ENCODE peak calls at places on chromosomes 5 and 9, in ten cellular contexts. P is right lobe of liver, C is Peyer's patch, K is suprapubic skin, G is body of pancreas, V is HCT116, X is vagina, Q is tibial nerve, F is uterus, D is HepG2. M is an unnamed sample.

GRCh38 chr9:85713897-85714296 is 27.9 kb downstream of the AGTPBP1 start:
- DNase-seq in K (no peak), V (no peak), X (no peak), F (no peak), P (no peak), G (no peak), Q (no peak), D (no peak), C (no peak), M (no peak)

GRCh38 chr5:118611332-118611945 is 376.9 kb downstream of the DTWD2 start:
- DNase-seq in G (no peak), V (peak), X (no peak), C (no peak), F (no peak), Q (no peak), K (no peak), D (peak), P (peak), M (no peak)

GRCh38 chr5:133260715-133261114 is 208.9 kb downstream of the HSPA4 start:
- DNase-seq in F (no peak), D (no peak), X (no peak), K (no peak), G (no peak), P (no peak), V (no peak), C (no peak), Q (no peak), M (no peak)

GRCh38 chr5:9046756-9047481 is 499.0 kb downstream of the SEMA5A start:
- DNase-seq in C (no peak), G (no peak), Q (no peak), D (no peak), V (no peak), X (no peak), P (no peak), F (no peak), K (no peak), M (no peak)

GRCh38 chr9:27654629-27655285 is 81.5 kb upstream of the C9orf72 start:
- DNase-seq in Q (no peak), K (no peak), P (peak), C (no peak), D (no peak), V (no peak), X (no peak), G (peak), F (no peak), M (no peak)

GRCh38 chr5:10333154-10334006 is 20.1 kb upstream of the MARCHF6 start:
- DNase-seq in D (no peak), Q (no peak), F (peak), C (peak), G (peak), P (peak), X (no peak), K (no peak), V (no peak), M (peak)

GRCh38 chr9:18569941-18570630 is 96.1 kb downstream of the ADAMTSL1 start:
- DNase-seq in Q (no peak), V (no peak), X (no peak), D (no peak), C (no peak), G (no peak), K (no peak), F (no peak), P (no peak), M (no peak)

GRCh38 chr9:85392270-85392669 is 349.5 kb downstream of the AGTPBP1 start:
- DNase-seq in F (no peak), X (no peak), K (no peak), C (no peak), D (no peak), P (no peak), V (no peak), Q (no peak), G (no peak), M (no peak)

GRCh38 chr5:175464414-175465233 is 13.7 kb upstream of the SFXN1 start:
- DNase-seq in V (peak), P (peak), Q (peak), X (no peak), G (peak), C (peak), D (peak), K (no peak), F (no peak), M (no peak)

GRCh38 chr5:175460126-175460525 is 16.1 kb upstream of the DRD1 start:
- DNase-seq in P (no peak), G (no peak), D (no peak), C (no peak), Q (no peak), K (no peak), V (no peak), F (no peak), X (no peak), M (no peak)

GRCh38 chr5:175460560-175460959 is 16.6 kb upstream of the DRD1 start:
- DNase-seq in G (no peak), P (no peak), K (no peak), D (no peak), C (no peak), Q (no peak), V (no peak), X (no peak), F (no peak), M (no peak)

GRCh38 chr5:175457466-175457865 is 13.5 kb upstream of the DRD1 start:
- DNase-seq in P (no peak), D (no peak), Q (no peak), G (no peak), K (no peak), F (no peak), C (no peak), V (no peak), X (no peak), M (no peak)

DNA sequence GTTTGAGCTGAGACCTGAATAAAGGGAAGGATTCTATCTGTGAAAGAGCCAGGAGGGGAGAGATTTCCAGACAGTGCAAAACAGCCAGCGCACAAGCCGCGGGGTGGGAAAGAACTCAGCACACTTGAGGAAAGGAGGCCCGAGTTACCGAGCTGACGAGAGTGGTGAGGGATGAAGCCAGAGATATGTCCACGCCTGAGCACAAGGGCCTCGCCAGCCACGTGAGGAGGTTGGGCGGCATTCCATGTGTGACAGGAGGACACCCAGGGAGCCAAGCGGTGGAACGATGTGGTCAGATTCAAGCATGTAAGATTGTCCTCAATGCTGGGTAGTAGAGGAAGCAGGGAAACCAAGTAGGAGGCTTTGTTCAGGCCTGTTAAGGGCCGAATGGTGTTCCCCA is 17.0 kb upstream of the SFXN1 start:
- DNase-seq in D (no peak), X (no peak), G (no peak), Q (no peak), V (no peak), P (no peak), C (no peak), F (no peak), K (no peak), M (no peak)
- H3K4me3 ChIP-seq in D (no peak), X (no peak), G (no peak), Q (no peak), V (no peak), P (no peak), C (no peak), F (no peak), K (no peak), M (no peak)

GRCh38 chr5:77881528-77881927 is 105.4 kb upstream of the TBCA start:
- DNase-seq in K (no peak), D (no peak), F (no peak), Q (no peak), V (no peak), P (no peak), X (peak), C (no peak), G (no peak), M (no peak)
- TF ChIP-seq POLR2A in K (no peak), D (no peak), F (no peak), Q (no peak), V (no peak), P (no peak), X (no peak), C (no peak), G (no peak), M (no peak)

DNA sequence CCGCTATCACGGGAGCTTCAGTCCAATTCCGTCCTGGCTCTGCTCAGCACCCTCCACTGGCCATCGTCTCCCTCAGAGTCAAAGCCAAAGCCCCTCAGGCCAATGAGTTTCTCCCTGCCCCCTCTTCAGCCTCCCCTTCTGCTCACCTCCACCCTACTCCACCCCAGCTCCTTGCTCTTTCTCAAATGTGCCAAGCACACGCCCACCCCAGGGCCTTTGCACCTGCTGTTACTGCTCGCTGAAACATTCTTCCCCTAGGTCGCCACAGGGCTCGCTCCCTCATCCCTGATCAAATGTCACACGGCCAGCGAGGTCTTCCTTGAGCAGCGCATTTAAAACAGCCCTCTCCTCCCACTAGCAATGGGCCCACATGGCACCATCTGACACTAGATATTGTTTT is 6.3 kb upstream of the ENG start:
- DNase-seq in D (no peak), G (no peak), Q (no peak), P (no peak), X (no peak), K (no peak), C (no peak), V (no peak), F (no peak), M (no peak)
- TF ChIP-seq CTCF in D (no peak), G (no peak), Q (no peak), P (no peak), X (no peak), K (no peak), C (no peak), V (no peak), F (no peak), M (no peak)

GRCh38 chr5:168198359-168198758 is 93.1 kb upstream of the WWC1 start:
- DNase-seq in V (no peak), C (no peak), Q (no peak), G (no peak), K (no peak), P (no peak), F (no peak), X (no peak), D (no peak), M (no peak)
- H3K4me3 ChIP-seq in V (no peak), C (no peak), Q (no peak), G (no peak), K (no peak), P (no peak), F (no peak), X (no peak), D (no peak), M (no peak)

DNA sequence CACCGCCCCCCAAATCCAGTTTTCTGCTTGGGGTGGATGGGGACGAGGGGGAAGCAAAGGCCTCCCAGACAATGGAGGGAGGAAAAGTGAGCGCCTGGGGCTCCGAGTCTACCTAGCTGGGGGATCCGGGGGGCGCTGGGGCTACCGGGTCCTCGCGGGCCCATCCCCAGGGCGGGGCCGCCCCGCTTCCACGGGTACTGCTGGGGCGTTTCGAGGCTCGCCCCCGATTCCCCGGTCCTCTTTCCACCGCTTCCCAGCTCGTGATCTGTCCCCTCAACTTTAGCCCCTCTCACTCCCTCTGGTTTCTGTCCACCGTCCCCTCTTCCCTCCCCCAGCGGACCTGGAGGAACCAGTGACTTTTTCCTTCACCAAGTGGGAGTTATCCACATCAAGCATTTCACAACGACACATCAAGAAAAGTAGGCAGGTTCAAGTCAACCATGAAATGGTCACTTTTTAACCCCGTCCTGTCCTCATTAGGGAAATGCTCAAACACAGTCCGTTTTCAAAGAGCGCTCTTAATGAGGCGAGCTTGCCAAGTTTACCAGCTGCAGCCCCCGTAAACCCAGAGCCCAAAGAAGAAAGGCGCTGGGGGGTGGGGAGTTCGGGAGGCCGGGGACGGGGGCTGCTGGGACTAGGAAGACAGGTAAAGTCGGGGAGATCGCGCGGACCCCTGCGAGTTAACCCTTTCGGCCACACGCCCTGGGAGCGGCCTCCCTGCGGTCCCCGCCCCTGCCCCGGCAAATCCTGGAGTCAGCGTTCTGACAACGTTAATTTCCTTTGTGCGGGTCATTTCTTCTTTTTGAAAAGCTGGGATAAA is 2.0 kb upstream of the NFIB start:
- DNase-seq in Q (no peak), P (peak), K (peak), F (peak), D (no peak), X (no peak), C (no peak), G (no peak), V (no peak), M (peak)
- TF ChIP-seq POLR2A in Q (no peak), P (no peak), K (no peak), F (no peak), D (peak), X (no peak), C (no peak), G (no peak), V (no peak), M (no peak)

GRCh38 chr5:111226556-111226955 is 2.4 kb downstream of the CAMK4 start:
- DNase-seq in F (no peak), K (no peak), C (no peak), P (no peak), X (no peak), Q (no peak), G (no peak), V (no peak), D (no peak), M (no peak)

GRCh38 chr5:111225926-111226325 is 1.7 kb downstream of the CAMK4 start:
- DNase-seq in Q (no peak), D (no peak), V (no peak), P (no peak), F (no peak), C (no peak), X (no peak), G (no peak), K (no peak), M (no peak)

GRCh38 chr5:111224561-111224989 is 391 bp downstream of the CAMK4 start:
- DNase-seq in X (no peak), Q (no peak), F (no peak), P (no peak), G (no peak), V (no peak), D (no peak), K (no peak), C (no peak), M (peak)

GRCh38 chr5:111223086-111223789 is 946 bp upstream of the CAMK4 start:
- DNase-seq in V (no peak), D (no peak), F (no peak), K (no peak), Q (no peak), G (no peak), X (no peak), C (no peak), P (no peak), M (no peak)

DNA sequence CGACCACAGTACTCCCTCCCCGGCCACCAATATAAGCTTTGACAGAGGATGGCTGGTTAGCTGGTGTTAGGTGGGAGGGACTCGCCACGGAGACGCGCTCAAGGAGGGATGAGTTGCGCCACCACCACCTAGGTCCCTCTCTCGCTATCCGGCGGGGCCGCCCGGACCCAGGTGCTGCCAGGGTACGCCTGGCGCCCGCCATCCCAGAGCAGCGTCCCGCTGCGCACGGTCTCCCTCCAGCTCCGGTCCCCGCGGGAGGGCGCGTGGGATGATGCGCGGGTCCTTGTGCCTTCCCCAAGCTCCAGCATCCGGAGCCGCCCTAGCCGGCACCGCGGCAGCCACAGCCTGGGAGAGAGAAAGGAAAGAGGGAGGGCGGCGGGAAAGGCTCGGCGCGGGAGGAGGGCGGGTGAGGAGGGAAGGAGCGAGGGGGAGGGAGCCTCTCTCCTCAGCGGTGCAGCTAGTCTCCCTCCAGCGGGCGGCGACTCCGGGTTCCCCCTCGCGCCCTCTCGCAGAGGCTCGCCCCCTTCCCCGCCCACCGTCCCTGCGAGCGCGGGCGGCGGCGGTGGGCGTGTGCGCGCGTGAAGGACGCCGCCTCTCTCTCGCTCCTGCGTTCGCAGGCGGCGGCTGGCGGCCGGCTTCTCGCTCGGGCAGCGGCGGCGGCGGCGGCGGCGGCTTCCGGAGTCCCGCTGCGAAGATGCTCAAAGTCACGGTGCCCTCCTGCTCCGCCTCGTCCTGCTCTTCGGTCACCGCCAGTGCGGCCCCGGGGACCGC is at the start of gene CAMK4:
- DNase-seq in C (peak), F (peak), G (peak), Q (peak), X (no peak), D (peak), K (peak), P (peak), V (peak), M (peak)
- TF ChIP-seq CTCF in C (no peak), F (no peak), G (no peak), Q (no peak), X (no peak), D (peak), K (no peak), P (no peak), V (no peak), M (no peak)